ENCODE peak calls at places on chromosomes 12 and 14, in nine cellular contexts. One of them, this sample, is unnamed. For H3K4me1, the result is how much of the 10 kb centered on the place peaks cover.

GRCh38 chr12:132866251-132866828 is 21.1 kb downstream of the CHFR start:
- DNase-seq in transverse colon: no peak
- DNase-seq in cardiac muscle cell: no peak
- DNase-seq in HCT116: no peak
- DNase-seq in neural progenitor cell: no peak
- DNase-seq in lower lobe of right lung: no peak
- DNase-seq in mesendoderm: peak
- DNase-seq in tibial nerve: no peak
- DNase-seq in CD4-positive, CD25-positive, alpha-beta regulatory T cell: no peak
- DNase-seq in this sample: peak

GRCh38 chr14:24613241-24613640 is 3.8 kb upstream of the GZMH start:
- DNase-seq in cardiac muscle cell: no peak
- DNase-seq in tibial nerve: no peak
- DNase-seq in transverse colon: no peak
- DNase-seq in neural progenitor cell: no peak
- DNase-seq in lower lobe of right lung: no peak
- DNase-seq in HCT116: no peak
- DNase-seq in CD4-positive, CD25-positive, alpha-beta regulatory T cell: no peak
- DNase-seq in mesendoderm: no peak
- DNase-seq in this sample: peak

GRCh38 chr12:26226119-26226518 is 30.7 kb downstream of the SSPN start:
- DNase-seq in CD4-positive, CD25-positive, alpha-beta regulatory T cell: no peak
- DNase-seq in HCT116: no peak
- DNase-seq in neural progenitor cell: peak
- DNase-seq in transverse colon: no peak
- DNase-seq in mesendoderm: no peak
- DNase-seq in lower lobe of right lung: no peak
- DNase-seq in cardiac muscle cell: no peak
- DNase-seq in tibial nerve: no peak
- DNase-seq in this sample: no peak

GRCh38 chr14:87131879-87132278 is 861.1 kb downstream of the GALC start:
- DNase-seq in HCT116: no peak
- DNase-seq in lower lobe of right lung: no peak
- DNase-seq in CD4-positive, CD25-positive, alpha-beta regulatory T cell: no peak
- DNase-seq in transverse colon: no peak
- DNase-seq in cardiac muscle cell: no peak
- DNase-seq in neural progenitor cell: no peak
- DNase-seq in mesendoderm: peak
- DNase-seq in tibial nerve: no peak
- DNase-seq in this sample: peak

GRCh38 chr12:90026516-90026915 is 317.9 kb upstream of the ATP2B1 start:
- DNase-seq in HCT116: no peak
- DNase-seq in transverse colon: no peak
- DNase-seq in neural progenitor cell: no peak
- DNase-seq in cardiac muscle cell: no peak
- DNase-seq in lower lobe of right lung: no peak
- DNase-seq in tibial nerve: no peak
- DNase-seq in CD4-positive, CD25-positive, alpha-beta regulatory T cell: no peak
- DNase-seq in mesendoderm: no peak
- DNase-seq in this sample: no peak

GRCh38 chr12:75389061-75389460 is 1.8 kb upstream of the GLIPR1L2 start:
- DNase-seq in tibial nerve: no peak
- DNase-seq in lower lobe of right lung: no peak
- DNase-seq in mesendoderm: no peak
- DNase-seq in HCT116: peak
- DNase-seq in cardiac muscle cell: no peak
- DNase-seq in neural progenitor cell: no peak
- DNase-seq in transverse colon: no peak
- DNase-seq in CD4-positive, CD25-positive, alpha-beta regulatory T cell: no peak
- DNase-seq in this sample: no peak

GRCh38 chr12:27865421-27865820 is 85.4 kb upstream of the MANSC4 start:
- DNase-seq in lower lobe of right lung: no peak
- DNase-seq in HCT116: no peak
- DNase-seq in transverse colon: no peak
- DNase-seq in cardiac muscle cell: no peak
- DNase-seq in mesendoderm: no peak
- DNase-seq in CD4-positive, CD25-positive, alpha-beta regulatory T cell: no peak
- DNase-seq in tibial nerve: no peak
- DNase-seq in neural progenitor cell: no peak
- DNase-seq in this sample: no peak

GRCh38 chr12:58934528-58934927 is 14.2 kb upstream of the LRIG3 start:
- DNase-seq in lower lobe of right lung: no peak
- DNase-seq in neural progenitor cell: no peak
- DNase-seq in CD4-positive, CD25-positive, alpha-beta regulatory T cell: no peak
- DNase-seq in mesendoderm: no peak
- DNase-seq in tibial nerve: no peak
- DNase-seq in transverse colon: no peak
- DNase-seq in HCT116: no peak
- DNase-seq in cardiac muscle cell: no peak
- DNase-seq in this sample: no peak

GRCh38 chr12:81252228-81252627 is 174.3 kb downstream of the ACSS3 start:
- DNase-seq in neural progenitor cell: no peak
- DNase-seq in transverse colon: no peak
- DNase-seq in cardiac muscle cell: no peak
- DNase-seq in HCT116: no peak
- DNase-seq in mesendoderm: no peak
- DNase-seq in lower lobe of right lung: no peak
- DNase-seq in CD4-positive, CD25-positive, alpha-beta regulatory T cell: no peak
- DNase-seq in tibial nerve: no peak
- DNase-seq in this sample: no peak

GRCh38 chr12:873954-874353 is 75.5 kb downstream of the RAD52 start:
- DNase-seq in lower lobe of right lung: no peak
- DNase-seq in neural progenitor cell: no peak
- DNase-seq in tibial nerve: no peak
- DNase-seq in CD4-positive, CD25-positive, alpha-beta regulatory T cell: no peak
- DNase-seq in mesendoderm: no peak
- DNase-seq in transverse colon: no peak
- DNase-seq in cardiac muscle cell: no peak
- DNase-seq in HCT116: no peak
- DNase-seq in this sample: no peak

GRCh38 chr12:102169922-102170698 is 27.5 kb downstream of the PMCH start:
- DNase-seq in tibial nerve: no peak
- DNase-seq in lower lobe of right lung: no peak
- DNase-seq in neural progenitor cell: peak
- DNase-seq in CD4-positive, CD25-positive, alpha-beta regulatory T cell: peak
- DNase-seq in transverse colon: no peak
- DNase-seq in mesendoderm: peak
- DNase-seq in cardiac muscle cell: peak
- DNase-seq in HCT116: peak
- DNase-seq in this sample: no peak

GRCh38 chr14:70721542-70721941 is 79.8 kb downstream of the TTC9 start:
- DNase-seq in lower lobe of right lung: no peak
- DNase-seq in mesendoderm: peak
- DNase-seq in HCT116: no peak
- DNase-seq in tibial nerve: no peak
- DNase-seq in CD4-positive, CD25-positive, alpha-beta regulatory T cell: no peak
- DNase-seq in neural progenitor cell: no peak
- DNase-seq in transverse colon: no peak
- DNase-seq in cardiac muscle cell: no peak
- DNase-seq in this sample: no peak
- H3K4me1 ChIP-seq in lower lobe of right lung: under half
- H3K4me1 ChIP-seq in mesendoderm: under half
- H3K4me1 ChIP-seq in HCT116: under half
- H3K4me1 ChIP-seq in tibial nerve: under half
- H3K4me1 ChIP-seq in CD4-positive, CD25-positive, alpha-beta regulatory T cell: under half
- H3K4me1 ChIP-seq in neural progenitor cell: under half
- H3K4me1 ChIP-seq in transverse colon: under half
- H3K4me1 ChIP-seq in cardiac muscle cell: under half
- H3K4me1 ChIP-seq in this sample: under half

GRCh38 chr12:92133795-92134637 is 11.6 kb downstream of the BTG1 start:
- DNase-seq in mesendoderm: peak
- DNase-seq in cardiac muscle cell: no peak
- DNase-seq in neural progenitor cell: no peak
- DNase-seq in lower lobe of right lung: no peak
- DNase-seq in tibial nerve: no peak
- DNase-seq in transverse colon: no peak
- DNase-seq in CD4-positive, CD25-positive, alpha-beta regulatory T cell: no peak
- DNase-seq in HCT116: no peak
- DNase-seq in this sample: no peak
- H3K4me1 ChIP-seq in mesendoderm: under half
- H3K4me1 ChIP-seq in cardiac muscle cell: half or more
- H3K4me1 ChIP-seq in neural progenitor cell: under half
- H3K4me1 ChIP-seq in lower lobe of right lung: half or more
- H3K4me1 ChIP-seq in tibial nerve: half or more
- H3K4me1 ChIP-seq in transverse colon: half or more
- H3K4me1 ChIP-seq in CD4-positive, CD25-positive, alpha-beta regulatory T cell: half or more
- H3K4me1 ChIP-seq in HCT116: under half
- H3K4me1 ChIP-seq in this sample: half or more

GRCh38 chr14:50001146-50001998 is 108.5 kb downstream of the ARF6 start:
- DNase-seq in lower lobe of right lung: peak
- DNase-seq in tibial nerve: peak
- DNase-seq in neural progenitor cell: no peak
- DNase-seq in transverse colon: peak
- DNase-seq in HCT116: peak
- DNase-seq in CD4-positive, CD25-positive, alpha-beta regulatory T cell: peak
- DNase-seq in cardiac muscle cell: no peak
- DNase-seq in mesendoderm: peak
- DNase-seq in this sample: no peak
- H3K4me1 ChIP-seq in lower lobe of right lung: half or more
- H3K4me1 ChIP-seq in tibial nerve: under half
- H3K4me1 ChIP-seq in neural progenitor cell: under half
- H3K4me1 ChIP-seq in transverse colon: half or more
- H3K4me1 ChIP-seq in HCT116: half or more
- H3K4me1 ChIP-seq in CD4-positive, CD25-positive, alpha-beta regulatory T cell: half or more
- H3K4me1 ChIP-seq in cardiac muscle cell: under half
- H3K4me1 ChIP-seq in mesendoderm: under half
- H3K4me1 ChIP-seq in this sample: half or more

GRCh38 chr12:4277205-4277543 is 3.6 kb downstream of the CCND2 start:
- DNase-seq in mesendoderm: no peak
- DNase-seq in lower lobe of right lung: no peak
- DNase-seq in tibial nerve: no peak
- DNase-seq in CD4-positive, CD25-positive, alpha-beta regulatory T cell: no peak
- DNase-seq in cardiac muscle cell: no peak
- DNase-seq in transverse colon: no peak
- DNase-seq in HCT116: no peak
- DNase-seq in neural progenitor cell: no peak
- DNase-seq in this sample: no peak

GRCh38 chr12:4279120-4279690 is 5.6 kb downstream of the CCND2 start:
- DNase-seq in mesendoderm: no peak
- DNase-seq in lower lobe of right lung: no peak
- DNase-seq in CD4-positive, CD25-positive, alpha-beta regulatory T cell: no peak
- DNase-seq in cardiac muscle cell: no peak
- DNase-seq in HCT116: no peak
- DNase-seq in tibial nerve: no peak
- DNase-seq in transverse colon: peak
- DNase-seq in neural progenitor cell: no peak
- DNase-seq in this sample: no peak

GRCh38 chr12:4276524-4277204 is 3.1 kb downstream of the CCND2 start:
- DNase-seq in lower lobe of right lung: peak
- DNase-seq in CD4-positive, CD25-positive, alpha-beta regulatory T cell: peak
- DNase-seq in mesendoderm: peak
- DNase-seq in neural progenitor cell: peak
- DNase-seq in HCT116: peak
- DNase-seq in cardiac muscle cell: peak
- DNase-seq in transverse colon: peak
- DNase-seq in tibial nerve: peak
- DNase-seq in this sample: peak

GRCh38 chr12:4277856-4278581 is 4.5 kb downstream of the CCND2 start:
- DNase-seq in CD4-positive, CD25-positive, alpha-beta regulatory T cell: no peak
- DNase-seq in cardiac muscle cell: no peak
- DNase-seq in neural progenitor cell: no peak
- DNase-seq in mesendoderm: no peak
- DNase-seq in HCT116: no peak
- DNase-seq in tibial nerve: no peak
- DNase-seq in lower lobe of right lung: no peak
- DNase-seq in transverse colon: no peak
- DNase-seq in this sample: no peak

GRCh38 chr12:4278582-4278939 is 5.0 kb downstream of the CCND2 start:
- DNase-seq in transverse colon: peak
- DNase-seq in mesendoderm: no peak
- DNase-seq in HCT116: no peak
- DNase-seq in neural progenitor cell: no peak
- DNase-seq in tibial nerve: peak
- DNase-seq in cardiac muscle cell: peak
- DNase-seq in CD4-positive, CD25-positive, alpha-beta regulatory T cell: no peak
- DNase-seq in lower lobe of right lung: peak
- DNase-seq in this sample: no peak
- H3K4me1 ChIP-seq in transverse colon: half or more
- H3K4me1 ChIP-seq in mesendoderm: under half
- H3K4me1 ChIP-seq in HCT116: under half
- H3K4me1 ChIP-seq in neural progenitor cell: under half
- H3K4me1 ChIP-seq in tibial nerve: half or more
- H3K4me1 ChIP-seq in cardiac muscle cell: under half
- H3K4me1 ChIP-seq in CD4-positive, CD25-positive, alpha-beta regulatory T cell: half or more
- H3K4me1 ChIP-seq in lower lobe of right lung: half or more
- H3K4me1 ChIP-seq in this sample: under half